ENCODE peak calls at places on chromosomes 6 and 20, in eight cellular contexts. S is tibial nerve; K is cardiac muscle cell; O is AG04450; C is dorsolateral prefrontal cortex; I is CD8-positive, alpha-beta T cell; T is lower leg skin; A is breast epithelium. N is an unnamed sample.

GRCh38 chr6:150937126-150937906 is 71.8 kb downstream of the MTHFD1L start:
- DNase-seq in I (no peak), S (no peak), K (no peak), T (no peak), A (no peak), C (no peak), O (no peak), N (peak; percentile 81)

GRCh38 chr20:56995635-56996075 is 270.8 kb downstream of the BMP7 start:
- DNase-seq in A (no peak), O (no peak), T (no peak), C (no peak), I (no peak), S (no peak), K (peak; percentile 50), N (peak; percentile 2)

GRCh38 chr6:158042245-158042798 is 60.7 kb downstream of the SYNJ2 start:
- DNase-seq in A (no peak), K (peak; percentile 5), T (peak; percentile 62), C (peak; percentile 62), S (no peak), O (peak; percentile 79), I (no peak), N (peak; percentile 89)

GRCh38 chr6:70108230-70108629 is 194.7 kb downstream of the COL9A1 start:
- DNase-seq in K (peak; percentile 41), T (no peak), O (no peak), A (no peak), C (no peak), I (no peak), S (no peak), N (peak; percentile 48)

GRCh38 chr6:93624408-93624807 is 205.0 kb upstream of the EPHA7 start:
- DNase-seq in S (no peak), T (no peak), K (peak; percentile 11), I (no peak), A (no peak), O (no peak), C (no peak), N (no peak)

GRCh38 chr20:46401478-46401860 is 4.9 kb downstream of the ELMO2 start:
- DNase-seq in K (no peak), T (no peak), I (no peak), O (no peak), C (no peak), S (no peak), A (no peak), N (no peak)

GRCh38 chr20:605237-605636 is 4.9 kb downstream of the TCF15 start:
- DNase-seq in I (no peak), T (no peak), A (no peak), C (no peak), O (no peak), S (no peak), K (no peak), N (no peak)

GRCh38 chr6:85923013-85923430 is 280.3 kb upstream of the SYNCRIP start:
- DNase-seq in K (peak; percentile 74), O (peak; percentile 6), C (peak; percentile 49), T (no peak), I (no peak), S (no peak), A (no peak), N (peak; percentile 48)

GRCh38 chr6:137832110-137832509 is 34.9 kb upstream of the TNFAIP3 start:
- DNase-seq in S (no peak), O (no peak), K (no peak), A (no peak), C (no peak), T (no peak), I (no peak), N (peak; percentile 94)

GRCh38 chr20:5402903-5403531 is 86.3 kb upstream of the PROKR2 start:
- DNase-seq in S (no peak), I (no peak), O (no peak), K (peak; percentile 19), T (no peak), A (no peak), C (no peak), N (peak; percentile 11)

GRCh38 chr20:4076671-4077070 is 61.3 kb upstream of the RNF24 start:
- DNase-seq in C (no peak), S (no peak), T (no peak), I (no peak), O (no peak), K (no peak), A (no peak), N (peak; percentile 96)

GRCh38 chr6:27139753-27140522 is 107.6 kb upstream of the PRSS16 start:
- DNase-seq in K (peak; percentile 27), I (no peak), O (no peak), S (no peak), A (no peak), T (no peak), C (no peak), N (no peak)

GRCh38 chr6:2765896-2766766 is 938 bp downstream of the WRNIP1 start:
- DNase-seq in K (peak; percentile 63), S (no peak), T (peak; percentile 47), I (peak; percentile 8), O (no peak), A (peak; percentile 32), C (no peak), N (no peak)

GRCh38 chr6:50145125-50145524 is 95.4 kb upstream of the DEFB112 start:
- DNase-seq in K (peak; percentile 24), O (no peak), T (no peak), A (no peak), S (no peak), C (no peak), I (no peak), N (peak; percentile 3)

GRCh38 chr6:136188492-136188891 is 61.6 kb downstream of the MTFR2 start:
- DNase-seq in O (no peak), C (no peak), T (no peak), K (no peak), I (no peak), A (no peak), S (no peak), N (no peak)

GRCh38 chr6:136191606-136192005 is 58.5 kb downstream of the MTFR2 start:
- DNase-seq in K (no peak), T (no peak), O (no peak), I (no peak), A (no peak), S (no peak), C (no peak), N (no peak)

DNA sequence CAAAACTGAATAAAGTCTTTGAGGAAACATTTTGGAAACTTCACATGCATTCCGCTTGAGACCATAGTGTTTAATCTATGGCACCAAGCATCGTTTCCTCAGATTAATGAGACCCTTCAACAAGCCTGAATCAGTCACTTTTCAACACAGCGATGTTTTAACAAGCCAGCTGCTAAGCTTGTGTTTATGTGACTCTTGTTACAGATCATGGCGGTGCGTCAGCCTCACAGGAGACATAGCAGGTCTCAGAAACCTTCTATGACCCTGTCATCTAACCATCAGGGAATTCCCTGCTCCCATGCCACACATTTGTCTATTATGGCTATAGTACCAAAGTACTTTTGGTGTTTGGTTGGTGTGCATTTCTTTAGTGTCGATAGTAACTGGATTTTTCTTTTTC is 57.2 kb downstream of the MTFR2 start:
- DNase-seq in I (no peak), A (no peak), T (no peak), O (peak; percentile 18), S (no peak), K (no peak), C (no peak), N (no peak)
- TF ChIP-seq CTCF in I (no peak), A (no peak), T (no peak), O (no peak), S (no peak), K (no peak), C (no peak), N (no peak)

GRCh38 chr6:127397729-127398609 is 54.6 kb upstream of the ECHDC1 start:
- DNase-seq in C (no peak), K (no peak), I (no peak), T (no peak), O (no peak), S (no peak), A (no peak), N (no peak)
- H3K4me3 ChIP-seq in C (no peak overlapping the region), K (no peak overlapping the region), I (no peak overlapping the region), T (no peak overlapping the region), O (no peak overlapping the region), S (no peak overlapping the region), A (no peak overlapping the region), N (no peak overlapping the region)

GRCh38 chr6:1610497-1611321 is 994 bp downstream of the FOXC1 start:
- DNase-seq in I (no peak), C (no peak), T (no peak), S (peak; percentile 6), O (no peak), K (no peak), A (no peak), N (no peak)

GRCh38 chr6:1609662-1610496 is at the start of gene FOXC1:
- DNase-seq in S (peak; percentile 88), C (no peak), I (no peak), O (peak; percentile 67), K (peak; percentile 87), A (peak; percentile 86), T (peak; percentile 84), N (peak; percentile 89)

GRCh38 chr6:1612386-1612893 is 2.7 kb downstream of the FOXC1 start:
- DNase-seq in I (no peak), T (no peak), K (no peak), O (no peak), S (no peak), C (no peak), A (no peak), N (no peak)

GRCh38 chr6:1611572-1612385 is 2.1 kb downstream of the FOXC1 start:
- DNase-seq in A (no peak), I (no peak), T (no peak), O (no peak), S (peak; percentile 12), C (no peak), K (no peak), N (no peak)

DNA sequence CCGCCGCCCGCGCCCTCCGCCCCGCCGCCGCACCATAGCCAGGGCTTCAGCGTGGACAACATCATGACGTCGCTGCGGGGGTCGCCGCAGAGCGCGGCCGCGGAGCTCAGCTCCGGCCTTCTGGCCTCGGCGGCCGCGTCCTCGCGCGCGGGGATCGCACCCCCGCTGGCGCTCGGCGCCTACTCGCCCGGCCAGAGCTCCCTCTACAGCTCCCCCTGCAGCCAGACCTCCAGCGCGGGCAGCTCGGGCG is 1.5 kb downstream of the FOXC1 start:
- DNase-seq in T (no peak), K (peak; percentile 51), C (no peak), O (no peak), S (no peak), I (no peak), A (no peak), N (no peak)
- TF ChIP-seq CTCF in T (no peak), K (peak; percentile 21), C (no peak), O (peak; percentile 29), S (no peak), I (no peak), A (no peak), N (peak; percentile 7)

GRCh38 chr6:75422024-75422639 is 71.5 kb downstream of the FILIP1 start:
- DNase-seq in T (no peak), C (no peak), S (no peak), K (no peak), A (no peak), O (no peak), I (no peak), N (peak; percentile 72)

GRCh38 chr6:75428204-75428603 is 65.4 kb downstream of the FILIP1 start:
- DNase-seq in O (no peak), K (no peak), S (no peak), T (no peak), I (no peak), C (no peak), A (no peak), N (no peak)

GRCh38 chr6:75427342-75427741 is 66.3 kb downstream of the FILIP1 start:
- DNase-seq in K (no peak), T (no peak), I (no peak), O (no peak), A (no peak), S (no peak), C (no peak), N (no peak)

GRCh38 chr6:75421316-75422023 is 72.1 kb downstream of the FILIP1 start:
- DNase-seq in C (no peak), K (no peak), S (no peak), O (no peak), I (no peak), T (no peak), A (no peak), N (peak; percentile 60)

GRCh38 chr6:75424610-75425548 is 68.7 kb downstream of the FILIP1 start:
- DNase-seq in O (no peak), S (no peak), T (no peak), A (no peak), C (no peak), K (no peak), I (no peak), N (no peak)
- H3K4me3 ChIP-seq in O (no peak overlapping the region), S (no peak overlapping the region), T (no peak overlapping the region), A (no peak overlapping the region), C (no peak overlapping the region), K (no peak overlapping the region), I (no peak overlapping the region), N (no peak overlapping the region)

N was measured in fibroblast of mammary gland.